ENCODE peak calls at places on chromosomes 12 and 14, in eight cellular contexts. Z, O, J, P, V, E, S and C are unnamed samples.

GRCh38 chr14:35985504-35986218 is 159.5 kb downstream of the BRMS1L start:
- DNase-seq in O (peak; percentile 99), V (no peak), P (no peak), Z (no peak), S (no peak), J (no peak), E (no peak), C (no peak)

GRCh38 chr12:66775941-66776340 is 97.1 kb upstream of the GRIP1 start:
- DNase-seq in J (no peak), E (no peak), V (no peak), P (no peak), S (no peak), O (no peak), Z (no peak), C (no peak)

GRCh38 chr14:79093542-79093941 is 923.4 kb downstream of the NRXN3 start:
- DNase-seq in P (no peak), V (no peak), S (no peak), J (no peak), O (no peak), E (no peak), Z (no peak), C (no peak)

GRCh38 chr12:52977195-52977594 is 28.3 kb downstream of the KRT18 start:
- DNase-seq in J (no peak), P (no peak), E (no peak), V (no peak), S (no peak), O (no peak), Z (no peak), C (no peak)

GRCh38 chr12:53579545-53579955 is 46.6 kb downstream of the ATF7 start:
- DNase-seq in Z (no peak), J (no peak), S (no peak), P (peak; percentile 25), O (no peak), V (no peak), E (no peak), C (no peak)

GRCh38 chr12:52147367-52147972 is 44.3 kb downstream of the KRT80 start:
- DNase-seq in P (no peak), V (no peak), Z (peak; percentile 88), O (no peak), E (peak; percentile 93), S (peak; percentile 95), J (peak; percentile 98), C (no peak)

GRCh38 chr12:94874986-94875312 is 128.5 kb downstream of the NDUFA12 start:
- DNase-seq in J (no peak), E (no peak), Z (no peak), O (peak; percentile 14), S (no peak), V (peak; percentile 25), P (no peak), C (no peak)

GRCh38 chr14:22820731-22821130 is 5.5 kb upstream of the SLC7A7 start:
- DNase-seq in V (no peak), P (no peak), E (no peak), Z (no peak), O (no peak), S (no peak), J (no peak), C (no peak)

GRCh38 chr12:75322464-75322863 is 7.7 kb downstream of the CAPS2 start:
- DNase-seq in E (no peak), P (no peak), J (no peak), S (no peak), V (no peak), Z (no peak), O (no peak), C (no peak)

GRCh38 chr12:116520801-116521471 is 38.2 kb upstream of the MAP1LC3B2 start:
- DNase-seq in V (no peak), O (no peak), E (no peak), J (no peak), P (no peak), Z (no peak), S (no peak), C (no peak)

GRCh38 chr12:105100207-105100985 is 7.1 kb upstream of the WASHC4 start:
- DNase-seq in O (no peak), V (no peak), E (no peak), Z (no peak), J (no peak), S (no peak), P (no peak), C (no peak)

GRCh38 chr14:104361101-104361591 is 218.4 kb upstream of the C14orf180 start:
- DNase-seq in Z (no peak), P (no peak), V (no peak), E (no peak), J (no peak), O (no peak), S (no peak), C (no peak)

GRCh38 chr12:6020930-6021329 is 75.9 kb upstream of the ANO2 start:
- DNase-seq in E (no peak), S (no peak), O (no peak), P (no peak), V (peak; percentile 1), Z (no peak), J (no peak), C (no peak)

GRCh38 chr12:108447168-108447840 is 67.8 kb upstream of the FICD start:
- DNase-seq in O (no peak), Z (no peak), J (no peak), P (no peak), V (no peak), E (no peak), S (no peak), C (no peak)

GRCh38 chr14:55850803-55851202 is 267.4 kb upstream of the PELI2 start:
- DNase-seq in E (peak; percentile 54), V (no peak), J (no peak), P (no peak), Z (no peak), O (no peak), S (no peak), C (no peak)

GRCh38 chr12:19506497-19506896 is 67.2 kb downstream of the AEBP2 start:
- DNase-seq in S (no peak), Z (no peak), E (no peak), P (no peak), J (no peak), V (no peak), O (no peak), C (no peak)